ENCODE peak calls at places on chromosomes 4 and X, in nine cellular contexts. A is breast epithelium, Y is GM23338, J is stomach, U is GM12891, B is K562, F is GM12878, Z is GM12892, K is vagina. E is an unnamed sample.

GRCh38 chrX:130741151-130741550 is 161.9 kb downstream of the ENOX2 start:
- DNase-seq in A (no peak), Y (no peak), J (no peak), U (no peak), B (no peak), F (no peak), Z (no peak), K (no peak), E (no peak)

GRCh38 chr4:151727365-151727764 is 33.4 kb downstream of the GATB start:
- DNase-seq in A (no peak), Y (no peak), J (no peak), U (no peak), B (no peak), F (no peak), Z (no peak), K (no peak), E (no peak)

GRCh38 chr4:5019274-5019673 is at the start of gene CYTL1:
- DNase-seq in A (no peak), Y (peak), J (no peak), U (no peak), B (no peak), F (no peak), Z (no peak), K (no peak), E (no peak)

GRCh38 chr4:13511101-13511500 is 27.0 kb upstream of the RAB28 start:
- DNase-seq in A (no peak), Y (no peak), J (no peak), U (no peak), B (no peak), F (no peak), Z (no peak), K (no peak), E (no peak)

GRCh38 chrX:22373094-22373493 is 100.4 kb downstream of the CBLL2 start:
- DNase-seq in A (no peak), Y (no peak), J (no peak), U (no peak), B (no peak), F (no peak), Z (no peak), K (no peak), E (no peak)

GRCh38 chr4:122898370-122899150 is 23.8 kb downstream of the NUDT6 start:
- DNase-seq in A (peak), Y (no peak), J (no peak), U (no peak), B (no peak), F (no peak), Z (no peak), K (no peak), E (no peak)

GRCh38 chrX:19130628-19131027 is 8.4 kb upstream of the ADGRG2 start:
- DNase-seq in A (no peak), Y (no peak), J (no peak), U (no peak), B (no peak), F (no peak), Z (no peak), K (no peak), E (no peak)

GRCh38 chr4:185019451-185020292 is 1.4 kb downstream of the HELT start:
- DNase-seq in A (no peak), Y (peak), J (no peak), U (no peak), B (no peak), F (no peak), Z (no peak), K (no peak), E (peak)

GRCh38 chr4:159175989-159176375 is 73.1 kb downstream of the RAPGEF2 start:
- DNase-seq in A (no peak), Y (no peak), J (no peak), U (no peak), B (no peak), F (no peak), Z (no peak), K (no peak), E (no peak)

GRCh38 chrX:18151661-18152060 is 69.0 kb downstream of the BEND2 start:
- DNase-seq in A (no peak), Y (no peak), J (no peak), U (no peak), B (no peak), F (no peak), Z (no peak), K (no peak), E (no peak)

GRCh38 chr4:154329268-154329858 is 162.2 kb downstream of the DCHS2 start:
- DNase-seq in A (no peak), Y (peak), J (no peak), U (no peak), B (no peak), F (no peak), Z (no peak), K (no peak), E (no peak)

GRCh38 chrX:51148848-51149247 is 183.8 kb upstream of the NUDT10 start:
- DNase-seq in A (no peak), Y (peak), J (no peak), U (no peak), B (no peak), F (no peak), Z (no peak), K (no peak), E (no peak)

GRCh38 chr4:100289530-100289888 is 99.2 kb upstream of the DDIT4L start:
- DNase-seq in A (no peak), Y (peak), J (no peak), U (no peak), B (no peak), F (no peak), Z (no peak), K (no peak), E (no peak)

GRCh38 chrX:39470588-39471155 is 627.1 kb downstream of the BCOR start:
- DNase-seq in A (peak), Y (no peak), J (no peak), U (no peak), B (no peak), F (no peak), Z (no peak), K (no peak), E (no peak)

GRCh38 chr4:118783887-118784286 is 52.0 kb downstream of the SEC24D start:
- DNase-seq in A (no peak), Y (no peak), J (no peak), U (no peak), B (no peak), F (no peak), Z (no peak), K (no peak), E (no peak)

GRCh38 chr4:71259911-71260331 is 78.9 kb upstream of the SLC4A4 start:
- DNase-seq in A (peak), Y (no peak), J (no peak), U (no peak), B (no peak), F (no peak), Z (no peak), K (no peak), E (no peak)

GRCh38 chr4:726235-726787 is 20.7 kb downstream of the PCGF3 start:
- DNase-seq in A (no peak), Y (no peak), J (no peak), U (no peak), B (no peak), F (no peak), Z (no peak), K (no peak), E (no peak)

GRCh38 chr4:152926959-152927358 is 9.2 kb upstream of the FHDC1 start:
- DNase-seq in A (no peak), Y (peak), J (no peak), U (no peak), B (no peak), F (no peak), Z (no peak), K (no peak), E (no peak)

GRCh38 chrX:148416142-148416541 is 84.3 kb upstream of the AFF2 start:
- DNase-seq in A (no peak), Y (no peak), J (no peak), U (no peak), B (no peak), F (no peak), Z (no peak), K (no peak), E (no peak)

GRCh38 chrX:155998761-155999510 is 1.4 kb downstream of the IL9R start:
- DNase-seq in A (no peak), Y (no peak), J (no peak), U (no peak), B (no peak), F (no peak), Z (no peak), K (peak), E (no peak)

GRCh38 chr4:75229783-75230570 is 284.2 kb downstream of the RCHY1 start:
- DNase-seq in A (no peak), Y (no peak), J (no peak), U (no peak), B (no peak), F (peak), Z (no peak), K (no peak), E (no peak)

GRCh38 chr4:136680761-136681160 is 851.5 kb downstream of the PCDH18 start:
- DNase-seq in A (no peak), Y (no peak), J (no peak), U (no peak), B (no peak), F (no peak), Z (no peak), K (no peak), E (no peak)

GRCh38 chr4:4640692-4641091 is 98.8 kb upstream of the STX18 start:
- DNase-seq in A (no peak), Y (peak), J (no peak), U (no peak), B (no peak), F (no peak), Z (no peak), K (no peak), E (no peak)

GRCh38 chrX:151815461-151815860 is 80.9 kb downstream of the CNGA2 start:
- DNase-seq in A (no peak), Y (no peak), J (no peak), U (no peak), B (no peak), F (no peak), Z (no peak), K (no peak), E (no peak)

GRCh38 chr4:162959056-162959455 is 207.6 kb downstream of the NAF1 start:
- DNase-seq in A (no peak), Y (peak), J (peak), U (no peak), B (no peak), F (peak), Z (no peak), K (no peak), E (no peak)

GRCh38 chrX:115533485-115533884 is 27.5 kb upstream of the PLS3 start:
- DNase-seq in A (no peak), Y (no peak), J (no peak), U (no peak), B (no peak), F (no peak), Z (no peak), K (no peak), E (no peak)

GRCh38 chr4:24053906-24054305 is 164.1 kb upstream of the PPARGC1A start:
- DNase-seq in A (no peak), Y (no peak), J (no peak), U (no peak), B (no peak), F (no peak), Z (no peak), K (no peak), E (no peak)

DNA sequence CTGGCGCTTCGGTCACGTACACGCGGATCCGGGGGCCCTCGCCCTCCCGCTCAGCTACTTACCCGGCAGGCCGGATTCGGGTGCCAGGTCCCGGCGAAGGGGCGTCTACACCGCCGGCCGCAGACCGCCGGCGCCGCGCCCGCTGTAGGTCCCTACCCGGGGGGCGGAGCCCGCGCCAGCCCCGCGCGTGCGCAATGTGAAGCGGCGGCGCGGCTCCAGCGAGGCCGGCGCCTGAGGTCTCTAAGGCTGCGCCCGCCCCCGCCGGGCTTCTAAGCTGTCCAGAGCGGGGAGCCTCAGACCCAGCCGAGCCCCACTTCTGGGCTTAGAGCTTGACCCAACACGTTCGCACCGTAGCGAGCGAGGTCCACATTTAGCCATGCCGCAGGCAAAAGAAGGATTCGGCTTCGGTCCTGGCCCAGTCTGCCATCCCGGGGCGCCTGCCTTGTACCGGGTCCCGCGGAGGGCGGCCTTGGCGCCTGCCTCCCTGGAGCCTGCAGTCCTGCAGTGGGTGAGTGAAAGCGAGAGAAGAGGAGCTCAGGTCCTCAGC is at the start of gene ZNF518B:
- DNase-seq in A (peak), Y (peak), J (peak), U (peak), B (peak), F (no peak), Z (peak), K (no peak), E (peak)
- TF ChIP-seq POLR2AphosphoS5 in A (no peak), Y (peak), J (peak), U (no peak), B (no peak), F (no peak), Z (no peak), K (no peak), E (no peak)

DNA sequence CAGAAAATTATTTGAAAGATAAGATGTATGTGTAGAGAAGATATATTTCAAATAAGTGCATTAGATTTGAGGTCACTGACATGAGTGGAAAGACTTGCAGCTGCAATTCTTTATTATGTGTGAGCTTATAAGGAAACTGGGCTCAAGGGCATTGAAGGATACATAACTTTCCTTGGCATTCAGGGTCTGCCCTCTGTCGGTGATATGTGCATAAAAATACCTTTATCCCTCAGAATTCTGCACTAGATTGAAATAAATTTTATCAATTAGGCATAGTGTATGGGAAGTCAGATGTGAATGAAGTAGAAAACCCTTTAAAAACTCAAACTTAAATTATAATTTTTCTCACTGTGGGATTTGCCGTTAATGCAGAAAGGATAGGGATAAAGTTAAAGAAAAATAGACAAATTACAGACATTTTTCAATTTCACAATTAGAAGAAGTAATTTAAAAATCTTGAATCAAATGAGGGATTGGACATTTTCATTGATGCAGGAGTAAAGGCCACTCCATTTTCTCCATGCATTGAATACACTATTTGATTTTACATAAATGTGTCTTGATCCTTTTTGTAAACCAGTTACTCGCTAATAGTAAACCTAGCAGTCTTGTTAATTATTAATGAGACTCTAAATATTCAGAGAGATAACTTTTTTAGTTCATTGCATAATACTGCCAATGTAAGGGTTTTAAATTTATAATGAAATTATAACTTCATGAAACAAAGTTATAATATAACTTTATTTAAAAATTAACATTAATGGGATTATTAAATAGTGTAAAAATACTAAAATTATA is 21.0 kb upstream of the ETNPPL start:
- DNase-seq in A (no peak), Y (no peak), J (no peak), U (no peak), B (no peak), F (no peak), Z (no peak), K (no peak), E (no peak)
- TF ChIP-seq POLR2AphosphoS5 in A (no peak), Y (no peak), J (no peak), U (no peak), B (no peak), F (no peak), Z (no peak), K (no peak), E (no peak)

GRCh38 chrX:38375888-38376287 is 23.5 kb downstream of the OTC start:
- DNase-seq in A (no peak), Y (peak), J (no peak), U (no peak), B (peak), F (no peak), Z (peak), K (no peak), E (no peak)
- TF ChIP-seq POLR2AphosphoS5 in A (no peak), Y (no peak), J (no peak), U (no peak), B (no peak), F (no peak), Z (no peak), K (no peak), E (no peak)

GRCh38 chr4:25771672-25772071 is 91.1 kb downstream of the SEL1L3 start:
- DNase-seq in A (no peak), Y (no peak), J (no peak), U (no peak), B (no peak), F (no peak), Z (no peak), K (no peak), E (no peak)
- TF ChIP-seq POLR2AphosphoS5 in A (no peak), Y (no peak), J (no peak), U (no peak), B (no peak), F (no peak), Z (no peak), K (no peak), E (no peak)

DNA sequence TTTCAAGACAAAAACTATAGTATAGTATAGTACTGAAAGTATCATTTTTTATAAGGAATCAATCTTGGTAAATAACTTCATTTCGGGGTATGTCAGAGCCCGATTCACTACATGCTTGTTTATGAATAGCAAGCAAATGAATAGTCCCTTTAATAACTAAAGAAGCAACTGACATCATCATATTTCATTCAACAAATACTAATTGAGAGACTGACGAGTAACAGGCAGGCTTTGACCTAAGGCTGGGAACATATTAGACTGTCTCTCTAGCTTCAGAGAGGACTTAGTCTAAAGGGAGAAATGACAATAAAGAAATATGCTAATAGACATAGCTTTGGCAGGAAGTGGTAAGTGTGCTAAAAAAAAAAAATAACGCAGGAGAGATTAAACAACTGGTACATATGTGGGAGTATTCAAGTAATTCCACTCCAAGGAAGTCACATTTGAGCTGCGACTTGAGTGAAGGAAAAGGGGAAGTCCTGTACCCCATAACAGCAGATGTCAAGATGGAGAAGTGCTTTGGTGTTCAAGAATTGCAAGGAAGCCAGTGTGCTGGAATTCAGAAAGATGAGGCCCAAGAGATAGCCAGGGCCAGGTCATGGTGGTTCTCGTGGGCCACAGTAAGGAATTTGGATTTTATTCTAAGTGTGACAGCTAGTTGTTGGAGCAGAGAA is 284.9 kb downstream of the FBXO8 start:
- DNase-seq in A (no peak), Y (no peak), J (no peak), U (no peak), B (no peak), F (no peak), Z (no peak), K (no peak), E (no peak)
- TF ChIP-seq POLR2AphosphoS5 in A (no peak), Y (no peak), J (no peak), U (no peak), B (no peak), F (no peak), Z (no peak), K (no peak), E (no peak)

DNA sequence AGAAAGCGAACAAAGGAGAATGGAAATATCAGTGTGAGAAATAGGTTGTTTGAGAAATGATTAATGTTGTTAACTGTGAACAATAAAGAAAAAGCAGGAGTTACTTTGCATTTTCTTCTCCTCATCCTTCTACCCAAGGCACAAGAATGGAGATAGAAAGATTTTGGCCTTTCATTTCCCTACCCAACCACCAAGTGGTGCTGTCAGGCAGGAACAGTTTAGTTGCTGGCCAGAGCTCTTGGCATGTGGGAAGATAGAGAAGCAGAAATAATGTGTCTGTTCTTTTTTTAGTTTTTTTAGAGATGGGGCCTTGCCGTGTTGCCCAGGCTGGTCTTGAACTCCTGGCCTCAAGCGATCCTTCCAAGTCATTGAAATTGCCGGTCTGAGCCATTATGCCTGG is 12.8 kb downstream of the HOPX start:
- DNase-seq in A (no peak), Y (peak), J (no peak), U (no peak), B (no peak), F (no peak), Z (no peak), K (no peak), E (no peak)
- TF ChIP-seq POLR2AphosphoS5 in A (no peak), Y (no peak), J (no peak), U (no peak), B (no peak), F (no peak), Z (no peak), K (no peak), E (no peak)